ENCODE peak calls at places on chromosome 6, in five cellular contexts. One of them, this sample, is unnamed.

GRCh38 chr6:146389740-146390139 is 153.9 kb upstream of the RAB32 start:
- DNase-seq in H9: no peak
- DNase-seq in neuronal stem cell: no peak
- DNase-seq in mesenchymal stem cell: no peak
- DNase-seq in trophoblast cell: no peak
- DNase-seq in this sample: no peak

GRCh38 chr6:32785781-32786533 is 22.6 kb upstream of the HLA-DQB2 start:
- DNase-seq in H9: peak; percentile 52
- DNase-seq in neuronal stem cell: peak; percentile 48
- DNase-seq in mesenchymal stem cell: peak; percentile 68
- DNase-seq in trophoblast cell: peak; percentile 43
- DNase-seq in this sample: no peak

GRCh38 chr6:131303338-131303954 is 168.2 kb downstream of the AKAP7 start:
- DNase-seq in H9: peak; percentile 64
- DNase-seq in neuronal stem cell: no peak
- DNase-seq in mesenchymal stem cell: no peak
- DNase-seq in trophoblast cell: no peak
- DNase-seq in this sample: no peak

GRCh38 chr6:19804362-19805145 is 32.6 kb upstream of the ID4 start:
- DNase-seq in H9: peak; percentile 96
- DNase-seq in neuronal stem cell: peak; percentile 93
- DNase-seq in mesenchymal stem cell: peak; percentile 98
- DNase-seq in trophoblast cell: peak; percentile 98
- DNase-seq in this sample: peak; percentile 82

GRCh38 chr6:136525586-136526195 is 24.5 kb downstream of the MAP7 start:
- DNase-seq in H9: no peak
- DNase-seq in neuronal stem cell: no peak
- DNase-seq in mesenchymal stem cell: no peak
- DNase-seq in trophoblast cell: peak; percentile 16
- DNase-seq in this sample: no peak

GRCh38 chr6:57069920-57070331 is 20.1 kb upstream of the ZNF451 start:
- DNase-seq in H9: peak; percentile 53
- DNase-seq in neuronal stem cell: no peak
- DNase-seq in mesenchymal stem cell: no peak
- DNase-seq in trophoblast cell: peak; percentile 15
- DNase-seq in this sample: no peak

GRCh38 chr6:36852481-36853147 is 13.4 kb upstream of the CPNE5 start:
- DNase-seq in H9: no peak
- DNase-seq in neuronal stem cell: no peak
- DNase-seq in mesenchymal stem cell: peak; percentile 84
- DNase-seq in trophoblast cell: peak; percentile 35
- DNase-seq in this sample: no peak

GRCh38 chr6:11798096-11798495 is 19.5 kb upstream of the ADTRP start:
- DNase-seq in H9: no peak
- DNase-seq in neuronal stem cell: no peak
- DNase-seq in mesenchymal stem cell: no peak
- DNase-seq in trophoblast cell: no peak
- DNase-seq in this sample: no peak

GRCh38 chr6:6635869-6636268 is 47.3 kb downstream of the LY86 start:
- DNase-seq in H9: no peak
- DNase-seq in neuronal stem cell: no peak
- DNase-seq in mesenchymal stem cell: no peak
- DNase-seq in trophoblast cell: no peak
- DNase-seq in this sample: no peak

GRCh38 chr6:52416629-52417151 is 3.5 kb upstream of the EFHC1 start:
- DNase-seq in H9: no peak
- DNase-seq in neuronal stem cell: peak; percentile 69
- DNase-seq in mesenchymal stem cell: peak; percentile 79
- DNase-seq in trophoblast cell: peak; percentile 80
- DNase-seq in this sample: no peak

GRCh38 chr6:57275384-57275783 is 42.0 kb upstream of the PRIM2 start:
- DNase-seq in H9: no peak
- DNase-seq in neuronal stem cell: no peak
- DNase-seq in mesenchymal stem cell: no peak
- DNase-seq in trophoblast cell: no peak
- DNase-seq in this sample: no peak

GRCh38 chr6:4350571-4351505 is 215.5 kb upstream of the ECI2 start:
- DNase-seq in H9: no peak
- DNase-seq in neuronal stem cell: no peak
- DNase-seq in mesenchymal stem cell: peak; percentile 49
- DNase-seq in trophoblast cell: no peak
- DNase-seq in this sample: no peak

GRCh38 chr6:106739387-106739786 is 110.0 kb downstream of the QRSL1 start:
- DNase-seq in H9: no peak
- DNase-seq in neuronal stem cell: no peak
- DNase-seq in mesenchymal stem cell: no peak
- DNase-seq in trophoblast cell: no peak
- DNase-seq in this sample: no peak

GRCh38 chr6:105894556-105894955 is 191.6 kb upstream of the PRDM1 start:
- DNase-seq in H9: no peak
- DNase-seq in neuronal stem cell: no peak
- DNase-seq in mesenchymal stem cell: no peak
- DNase-seq in trophoblast cell: peak; percentile 22
- DNase-seq in this sample: no peak

GRCh38 chr6:89834884-89835792 is 5.5 kb downstream of the CASP8AP2 start:
- DNase-seq in H9: no peak
- DNase-seq in neuronal stem cell: no peak
- DNase-seq in mesenchymal stem cell: no peak
- DNase-seq in trophoblast cell: peak; percentile 11
- DNase-seq in this sample: no peak

GRCh38 chr6:158991017-158991723 is 8.8 kb downstream of the RSPH3 start:
- DNase-seq in H9: peak; percentile 63
- DNase-seq in neuronal stem cell: no peak
- DNase-seq in mesenchymal stem cell: no peak
- DNase-seq in trophoblast cell: no peak
- DNase-seq in this sample: no peak

GRCh38 chr6:130223508-130223907 is 757 bp upstream of the SAMD3 start:
- DNase-seq in H9: no peak
- DNase-seq in neuronal stem cell: no peak
- DNase-seq in mesenchymal stem cell: no peak
- DNase-seq in trophoblast cell: no peak
- DNase-seq in this sample: no peak

GRCh38 chr6:143293526-143293925 is 157.0 kb downstream of the ADAT2 start:
- DNase-seq in H9: no peak
- DNase-seq in neuronal stem cell: no peak
- DNase-seq in mesenchymal stem cell: no peak
- DNase-seq in trophoblast cell: no peak
- DNase-seq in this sample: no peak

GRCh38 chr6:14441371-14441781 is 323.8 kb downstream of the CD83 start:
- DNase-seq in H9: no peak
- DNase-seq in neuronal stem cell: peak; percentile 68
- DNase-seq in mesenchymal stem cell: no peak
- DNase-seq in trophoblast cell: no peak
- DNase-seq in this sample: no peak

GRCh38 chr6:81814365-81815109 is 62.1 kb upstream of the TENT5A start:
- DNase-seq in H9: no peak
- DNase-seq in neuronal stem cell: no peak
- DNase-seq in mesenchymal stem cell: peak; percentile 17
- DNase-seq in trophoblast cell: no peak
- DNase-seq in this sample: no peak

GRCh38 chr6:107629545-107630147 is 139.7 kb downstream of the SOBP start:
- DNase-seq in H9: no peak
- DNase-seq in neuronal stem cell: no peak
- DNase-seq in mesenchymal stem cell: peak; percentile 20
- DNase-seq in trophoblast cell: no peak
- DNase-seq in this sample: no peak

GRCh38 chr6:150528648-150529285 is 70.9 kb upstream of the PLEKHG1 start:
- DNase-seq in H9: peak; percentile 84
- DNase-seq in neuronal stem cell: peak; percentile 48
- DNase-seq in mesenchymal stem cell: peak; percentile 44
- DNase-seq in trophoblast cell: no peak
- DNase-seq in this sample: peak; percentile 60

GRCh38 chr6:134735461-134735860 is 214.4 kb downstream of the ALDH8A1 start:
- DNase-seq in H9: no peak
- DNase-seq in neuronal stem cell: no peak
- DNase-seq in mesenchymal stem cell: no peak
- DNase-seq in trophoblast cell: no peak
- DNase-seq in this sample: no peak

GRCh38 chr6:134738486-134738885 is 211.4 kb downstream of the ALDH8A1 start:
- DNase-seq in H9: no peak
- DNase-seq in neuronal stem cell: no peak
- DNase-seq in mesenchymal stem cell: no peak
- DNase-seq in trophoblast cell: peak; percentile 59
- DNase-seq in this sample: no peak

GRCh38 chr6:134741193-134741521 is 208.7 kb downstream of the ALDH8A1 start:
- DNase-seq in H9: peak; percentile 43
- DNase-seq in neuronal stem cell: no peak
- DNase-seq in mesenchymal stem cell: no peak
- DNase-seq in trophoblast cell: no peak
- DNase-seq in this sample: no peak

GRCh38 chr6:134740473-134741192 is 209.3 kb downstream of the ALDH8A1 start:
- DNase-seq in H9: no peak
- DNase-seq in neuronal stem cell: no peak
- DNase-seq in mesenchymal stem cell: peak; percentile 33
- DNase-seq in trophoblast cell: no peak
- DNase-seq in this sample: no peak

GRCh38 chr6:134739299-134740090 is 210.4 kb downstream of the ALDH8A1 start:
- DNase-seq in H9: no peak
- DNase-seq in neuronal stem cell: no peak
- DNase-seq in mesenchymal stem cell: no peak
- DNase-seq in trophoblast cell: peak; percentile 28
- DNase-seq in this sample: no peak
- H2BK12ac ChIP-seq in H9: no peak overlapping the region
- H2BK12ac ChIP-seq in neuronal stem cell: no peak overlapping the region
- H2BK12ac ChIP-seq in mesenchymal stem cell: no peak overlapping the region
- H2BK12ac ChIP-seq in trophoblast cell: no peak overlapping the region
- H2BK12ac ChIP-seq in this sample: no peak overlapping the region

GRCh38 chr6:72464791-72465691 is 156.8 kb upstream of the KCNQ5 start:
- DNase-seq in H9: no peak
- DNase-seq in neuronal stem cell: no peak
- DNase-seq in mesenchymal stem cell: peak; percentile 2
- DNase-seq in trophoblast cell: peak; percentile 19
- DNase-seq in this sample: no peak
- H2BK12ac ChIP-seq in H9: no peak overlapping the region
- H2BK12ac ChIP-seq in neuronal stem cell: no peak overlapping the region
- H2BK12ac ChIP-seq in mesenchymal stem cell: no peak overlapping the region
- H2BK12ac ChIP-seq in trophoblast cell: no peak overlapping the region
- H2BK12ac ChIP-seq in this sample: no peak overlapping the region

GRCh38 chr6:134888316-134888715 is 61.6 kb downstream of the ALDH8A1 start:
- DNase-seq in H9: no peak
- DNase-seq in neuronal stem cell: no peak
- DNase-seq in mesenchymal stem cell: no peak
- DNase-seq in trophoblast cell: no peak
- DNase-seq in this sample: no peak
- H2BK12ac ChIP-seq in H9: no peak overlapping the region
- H2BK12ac ChIP-seq in neuronal stem cell: no peak overlapping the region
- H2BK12ac ChIP-seq in mesenchymal stem cell: no peak overlapping the region
- H2BK12ac ChIP-seq in trophoblast cell: no peak overlapping the region
- H2BK12ac ChIP-seq in this sample: no peak overlapping the region

DNA sequence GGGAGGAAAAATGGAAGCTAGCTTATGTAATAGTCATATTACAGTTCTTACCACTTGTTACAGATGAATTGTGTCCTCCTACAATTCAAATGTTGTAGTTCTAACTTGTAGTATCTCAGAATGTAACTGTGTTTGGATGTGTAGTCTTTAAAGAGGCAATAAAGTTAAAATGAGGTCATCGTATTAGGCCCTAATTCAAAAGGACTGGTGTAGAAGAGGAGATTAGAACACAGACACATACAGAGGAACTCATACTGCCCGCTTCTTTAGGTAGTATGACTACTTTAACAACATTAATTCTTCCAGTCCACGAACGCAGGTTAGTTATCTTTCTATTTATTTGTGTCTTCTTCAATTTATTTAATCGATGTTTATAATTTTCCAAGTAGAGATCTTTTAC is 46.5 kb upstream of the TPD52L1 start:
- DNase-seq in H9: no peak
- DNase-seq in neuronal stem cell: no peak
- DNase-seq in mesenchymal stem cell: no peak
- DNase-seq in trophoblast cell: no peak
- DNase-seq in this sample: no peak
- H2BK12ac ChIP-seq in H9: no peak overlapping the region
- H2BK12ac ChIP-seq in neuronal stem cell: no peak overlapping the region
- H2BK12ac ChIP-seq in mesenchymal stem cell: no peak overlapping the region
- H2BK12ac ChIP-seq in trophoblast cell: no peak overlapping the region
- H2BK12ac ChIP-seq in this sample: no peak overlapping the region

GRCh38 chr6:154908723-154909122 is 86.4 kb upstream of the TIAM2 start:
- DNase-seq in H9: no peak
- DNase-seq in neuronal stem cell: no peak
- DNase-seq in mesenchymal stem cell: no peak
- DNase-seq in trophoblast cell: no peak
- DNase-seq in this sample: no peak

GRCh38 chr6:154901856-154902552 is 93.1 kb upstream of the TIAM2 start:
- DNase-seq in H9: no peak
- DNase-seq in neuronal stem cell: no peak
- DNase-seq in mesenchymal stem cell: no peak
- DNase-seq in trophoblast cell: no peak
- DNase-seq in this sample: no peak

GRCh38 chr6:154909821-154910220 is 85.3 kb upstream of the TIAM2 start:
- DNase-seq in H9: no peak
- DNase-seq in neuronal stem cell: peak; percentile 48
- DNase-seq in mesenchymal stem cell: no peak
- DNase-seq in trophoblast cell: no peak
- DNase-seq in this sample: no peak

DNA sequence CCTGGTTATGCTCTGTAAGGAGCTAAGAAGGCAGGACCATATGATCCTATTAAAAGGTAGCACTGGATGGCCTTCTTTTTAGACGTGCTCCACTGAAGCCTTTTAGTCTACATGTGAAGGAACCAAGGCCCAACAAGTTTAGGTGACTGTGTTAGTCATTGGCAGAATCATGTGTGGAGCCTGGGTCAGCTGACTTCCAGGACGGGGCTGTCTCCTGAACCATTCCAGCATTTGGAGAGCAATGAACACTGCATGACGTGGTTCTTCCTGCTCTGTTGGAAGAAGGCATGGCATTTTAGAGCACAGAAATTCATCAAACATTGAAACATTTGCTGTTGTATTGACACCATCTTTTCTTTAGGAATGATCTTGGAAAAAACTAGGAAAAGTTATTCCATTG is 87.8 kb upstream of the TIAM2 start:
- DNase-seq in H9: no peak
- DNase-seq in neuronal stem cell: no peak
- DNase-seq in mesenchymal stem cell: no peak
- DNase-seq in trophoblast cell: no peak
- DNase-seq in this sample: no peak
- H2BK12ac ChIP-seq in H9: no peak overlapping the region
- H2BK12ac ChIP-seq in neuronal stem cell: no peak overlapping the region
- H2BK12ac ChIP-seq in mesenchymal stem cell: no peak overlapping the region
- H2BK12ac ChIP-seq in trophoblast cell: no peak overlapping the region
- H2BK12ac ChIP-seq in this sample: no peak overlapping the region

DNA sequence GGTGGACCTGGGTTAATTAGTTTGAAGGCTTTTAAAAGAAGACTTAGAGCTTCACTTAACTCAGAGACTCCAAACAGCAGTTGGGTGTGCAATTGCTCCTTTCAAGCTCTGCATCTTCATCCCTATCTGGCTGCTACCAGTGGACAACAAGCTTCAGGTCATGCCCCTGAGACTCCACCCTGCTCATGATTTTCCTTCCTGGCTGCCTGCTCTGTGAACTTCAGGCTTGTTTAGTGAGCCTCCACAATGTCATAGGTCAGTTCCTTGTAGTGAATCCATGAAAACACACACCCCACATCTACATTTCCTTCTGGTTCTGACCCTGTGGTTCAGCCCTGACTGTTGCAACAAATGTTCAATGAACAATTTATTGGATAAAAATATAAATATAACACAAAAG is 61.1 kb upstream of the MARCKS start:
- DNase-seq in H9: no peak
- DNase-seq in neuronal stem cell: no peak
- DNase-seq in mesenchymal stem cell: no peak
- DNase-seq in trophoblast cell: no peak
- DNase-seq in this sample: no peak
- H2BK12ac ChIP-seq in H9: no peak overlapping the region
- H2BK12ac ChIP-seq in neuronal stem cell: no peak overlapping the region
- H2BK12ac ChIP-seq in mesenchymal stem cell: no peak overlapping the region
- H2BK12ac ChIP-seq in trophoblast cell: no peak overlapping the region
- H2BK12ac ChIP-seq in this sample: no peak overlapping the region

GRCh38 chr6:31643818-31644454 is 8.5 kb downstream of the BAG6 start:
- DNase-seq in H9: no peak
- DNase-seq in neuronal stem cell: no peak
- DNase-seq in mesenchymal stem cell: no peak
- DNase-seq in trophoblast cell: no peak
- DNase-seq in this sample: no peak
- H2BK12ac ChIP-seq in H9: no peak overlapping the region
- H2BK12ac ChIP-seq in neuronal stem cell: no peak overlapping the region
- H2BK12ac ChIP-seq in mesenchymal stem cell: no peak overlapping the region
- H2BK12ac ChIP-seq in trophoblast cell: no peak overlapping the region
- H2BK12ac ChIP-seq in this sample: no peak overlapping the region